ENCODE peak calls at places on chromosomes 4 and X, in nine cellular contexts. O, G, C, H, V, D, M, A and Y are unnamed samples.

GRCh38 chr4:132839070-132839469 is 310.0 kb upstream of the PCDH10 start:
- DNase-seq in V (no peak), G (no peak), H (no peak), O (no peak), A (no peak), C (no peak), M (no peak), D (no peak), Y (no peak)

GRCh38 chr4:103422467-103423219 is 224.5 kb upstream of the CENPE start:
- DNase-seq in C (no peak), G (no peak), V (no peak), D (no peak), M (no peak), O (no peak), A (no peak), H (no peak), Y (no peak)

GRCh38 chr4:113682730-113683129 is 78.8 kb downstream of the CAMK2D start:
- DNase-seq in C (no peak), V (no peak), D (no peak), M (no peak), A (no peak), G (peak; percentile 64), H (peak; percentile 10), O (no peak), Y (no peak)

GRCh38 chr4:30536231-30536630 is 183.9 kb upstream of the PCDH7 start:
- DNase-seq in O (no peak), A (no peak), D (no peak), V (no peak), G (no peak), M (no peak), H (no peak), C (peak; percentile 10), Y (no peak)

GRCh38 chr4:3762753-3763511 is 3.3 kb upstream of the ADRA2C start:
- DNase-seq in V (no peak), A (no peak), C (no peak), D (no peak), H (no peak), M (no peak), G (no peak), O (no peak), Y (no peak)

GRCh38 chrX:17529349-17529748 is 154.3 kb downstream of the NHS start:
- DNase-seq in V (no peak), A (no peak), M (no peak), H (no peak), O (no peak), C (no peak), G (no peak), D (no peak), Y (no peak)

GRCh38 chrX:47634871-47635575 is 5.3 kb upstream of the CFP start:
- DNase-seq in V (no peak), A (no peak), M (no peak), C (no peak), D (no peak), O (no peak), G (no peak), H (no peak), Y (no peak)

GRCh38 chrX:112677167-112677566 is 2.6 kb downstream of the LHFPL1 start:
- DNase-seq in D (no peak), V (no peak), A (no peak), H (no peak), M (no peak), O (no peak), C (peak; percentile 72), G (peak; percentile 15), Y (no peak)

GRCh38 chr4:77600521-77601451 is 4.8 kb upstream of the CXCL13 start:
- DNase-seq in H (peak; percentile 43), G (peak; percentile 71), C (no peak), A (peak; percentile 15), M (peak; percentile 15), V (no peak), D (peak; percentile 5), O (no peak), Y (peak; percentile 51)